ENCODE peak calls at places on chromosomes 7 and 10, in nine cellular contexts. One of them, this sample, is unnamed.
A peak's percentile ranks its signal among the peaks of the same experiment; 100 is the strongest.

GRCh38 chr7:131648491-131648890 is 92.1 kb upstream of the PODXL start:
- DNase-seq in IMR-90: no peak
- DNase-seq in Karpas-422: no peak
- DNase-seq in ELR: no peak
- DNase-seq in PC-3: no peak
- DNase-seq in OCI-LY7: no peak
- DNase-seq in GM19239: no peak
- DNase-seq in HTR-8/SVneo: no peak
- DNase-seq in glutamatergic neuron: no peak
- DNase-seq in this sample: no peak

GRCh38 chr10:91901784-91902677 is 7.3 kb downstream of the FGFBP3 start:
- DNase-seq in glutamatergic neuron: no peak
- DNase-seq in GM19239: no peak
- DNase-seq in OCI-LY7: no peak
- DNase-seq in Karpas-422: no peak
- DNase-seq in ELR: peak; percentile 97
- DNase-seq in HTR-8/SVneo: peak; percentile 69
- DNase-seq in PC-3: peak; percentile 93
- DNase-seq in IMR-90: peak; percentile 97
- DNase-seq in this sample: no peak

GRCh38 chr7:106050002-106050742 is 61.9 kb downstream of the SYPL1 start:
- DNase-seq in ELR: peak; percentile 51
- DNase-seq in glutamatergic neuron: no peak
- DNase-seq in GM19239: no peak
- DNase-seq in Karpas-422: peak; percentile 79
- DNase-seq in HTR-8/SVneo: peak; percentile 53
- DNase-seq in OCI-LY7: no peak
- DNase-seq in IMR-90: peak; percentile 59
- DNase-seq in PC-3: peak; percentile 50
- DNase-seq in this sample: no peak

GRCh38 chr7:277228-277627 is 12.7 kb upstream of the FOXL3 start:
- DNase-seq in HTR-8/SVneo: no peak
- DNase-seq in OCI-LY7: no peak
- DNase-seq in ELR: peak; percentile 54
- DNase-seq in Karpas-422: no peak
- DNase-seq in PC-3: peak; percentile 65
- DNase-seq in IMR-90: no peak
- DNase-seq in glutamatergic neuron: no peak
- DNase-seq in GM19239: no peak
- DNase-seq in this sample: no peak

GRCh38 chr7:74029094-74029785 is 1.3 kb downstream of the ELN start:
- DNase-seq in HTR-8/SVneo: no peak
- DNase-seq in OCI-LY7: no peak
- DNase-seq in ELR: no peak
- DNase-seq in IMR-90: no peak
- DNase-seq in Karpas-422: no peak
- DNase-seq in PC-3: no peak
- DNase-seq in glutamatergic neuron: no peak
- DNase-seq in GM19239: no peak
- DNase-seq in this sample: no peak

GRCh38 chr7:5343893-5344292 is 61.1 kb downstream of the SLC29A4 start:
- DNase-seq in GM19239: no peak
- DNase-seq in IMR-90: no peak
- DNase-seq in glutamatergic neuron: no peak
- DNase-seq in OCI-LY7: no peak
- DNase-seq in HTR-8/SVneo: no peak
- DNase-seq in PC-3: no peak
- DNase-seq in Karpas-422: no peak
- DNase-seq in ELR: no peak
- DNase-seq in this sample: no peak

GRCh38 chr7:70334883-70335282 is 736.6 kb downstream of the AUTS2 start:
- DNase-seq in IMR-90: no peak
- DNase-seq in GM19239: no peak
- DNase-seq in ELR: no peak
- DNase-seq in glutamatergic neuron: no peak
- DNase-seq in PC-3: no peak
- DNase-seq in Karpas-422: no peak
- DNase-seq in HTR-8/SVneo: no peak
- DNase-seq in OCI-LY7: no peak
- DNase-seq in this sample: no peak

GRCh38 chr7:142469653-142470335 is 211.9 kb upstream of the PRSS58 start:
- DNase-seq in IMR-90: no peak
- DNase-seq in GM19239: no peak
- DNase-seq in ELR: no peak
- DNase-seq in Karpas-422: no peak
- DNase-seq in PC-3: no peak
- DNase-seq in glutamatergic neuron: no peak
- DNase-seq in HTR-8/SVneo: no peak
- DNase-seq in OCI-LY7: no peak
- DNase-seq in this sample: no peak

GRCh38 chr7:28389504-28390385 is 22.6 kb upstream of the CREB5 start:
- DNase-seq in IMR-90: peak; percentile 79
- DNase-seq in OCI-LY7: peak; percentile 75
- DNase-seq in ELR: peak; percentile 78
- DNase-seq in HTR-8/SVneo: peak; percentile 13
- DNase-seq in Karpas-422: peak; percentile 91
- DNase-seq in GM19239: no peak
- DNase-seq in glutamatergic neuron: no peak
- DNase-seq in PC-3: peak; percentile 83
- DNase-seq in this sample: peak; percentile 88

GRCh38 chr10:102696736-102697135 is 17.5 kb downstream of the ARL3 start:
- DNase-seq in HTR-8/SVneo: no peak
- DNase-seq in GM19239: no peak
- DNase-seq in ELR: no peak
- DNase-seq in glutamatergic neuron: no peak
- DNase-seq in IMR-90: no peak
- DNase-seq in OCI-LY7: no peak
- DNase-seq in PC-3: no peak
- DNase-seq in Karpas-422: no peak
- DNase-seq in this sample: no peak

GRCh38 chr10:97721871-97722780 is 8.6 kb downstream of the MARVELD1 start:
- DNase-seq in glutamatergic neuron: no peak
- DNase-seq in GM19239: no peak
- DNase-seq in Karpas-422: no peak
- DNase-seq in OCI-LY7: no peak
- DNase-seq in ELR: no peak
- DNase-seq in HTR-8/SVneo: no peak
- DNase-seq in PC-3: no peak
- DNase-seq in IMR-90: no peak
- DNase-seq in this sample: no peak

GRCh38 chr7:101556453-101556968 is 72.6 kb downstream of the MYL10 start:
- DNase-seq in HTR-8/SVneo: no peak
- DNase-seq in ELR: no peak
- DNase-seq in PC-3: no peak
- DNase-seq in Karpas-422: no peak
- DNase-seq in GM19239: no peak
- DNase-seq in IMR-90: no peak
- DNase-seq in glutamatergic neuron: no peak
- DNase-seq in OCI-LY7: no peak
- DNase-seq in this sample: no peak

GRCh38 chr10:117373848-117374505 is 1.3 kb downstream of the PDZD8 start:
- DNase-seq in HTR-8/SVneo: no peak
- DNase-seq in GM19239: peak; percentile 9
- DNase-seq in IMR-90: peak; percentile 51
- DNase-seq in Karpas-422: peak; percentile 44
- DNase-seq in PC-3: peak; percentile 25
- DNase-seq in OCI-LY7: peak; percentile 37
- DNase-seq in glutamatergic neuron: peak; percentile 35
- DNase-seq in ELR: peak; percentile 67
- DNase-seq in this sample: no peak

GRCh38 chr10:99532687-99533495 is at the start of gene NKX2-3:
- DNase-seq in ELR: peak; percentile 63
- DNase-seq in glutamatergic neuron: peak; percentile 83
- DNase-seq in GM19239: no peak
- DNase-seq in HTR-8/SVneo: peak; percentile 89
- DNase-seq in OCI-LY7: no peak
- DNase-seq in PC-3: peak; percentile 46
- DNase-seq in Karpas-422: peak; percentile 82
- DNase-seq in IMR-90: peak; percentile 46
- DNase-seq in this sample: no peak

GRCh38 chr7:108313086-108313485 is 143.2 kb downstream of the NRCAM start:
- DNase-seq in HTR-8/SVneo: no peak
- DNase-seq in ELR: no peak
- DNase-seq in OCI-LY7: no peak
- DNase-seq in IMR-90: no peak
- DNase-seq in glutamatergic neuron: no peak
- DNase-seq in GM19239: no peak
- DNase-seq in PC-3: no peak
- DNase-seq in Karpas-422: no peak
- DNase-seq in this sample: no peak

GRCh38 chr10:30359373-30360206 is 10.5 kb upstream of the MTPAP start:
- DNase-seq in PC-3: peak; percentile 56
- DNase-seq in IMR-90: peak; percentile 43
- DNase-seq in Karpas-422: peak; percentile 91
- DNase-seq in ELR: peak; percentile 64
- DNase-seq in HTR-8/SVneo: peak; percentile 51
- DNase-seq in OCI-LY7: peak; percentile 71
- DNase-seq in glutamatergic neuron: peak; percentile 85
- DNase-seq in GM19239: peak; percentile 50
- DNase-seq in this sample: no peak

GRCh38 chr10:77173615-77174461 is 463.8 kb downstream of the KCNMA1 start:
- DNase-seq in PC-3: peak; percentile 100
- DNase-seq in Karpas-422: peak; percentile 90
- DNase-seq in glutamatergic neuron: peak; percentile 81
- DNase-seq in GM19239: peak; percentile 43
- DNase-seq in ELR: peak; percentile 81
- DNase-seq in HTR-8/SVneo: peak; percentile 74
- DNase-seq in IMR-90: peak; percentile 79
- DNase-seq in OCI-LY7: peak; percentile 63
- DNase-seq in this sample: peak; percentile 15

GRCh38 chr7:47379629-47380324 is 202.1 kb downstream of the TNS3 start:
- DNase-seq in OCI-LY7: no peak
- DNase-seq in glutamatergic neuron: no peak
- DNase-seq in HTR-8/SVneo: peak; percentile 68
- DNase-seq in GM19239: no peak
- DNase-seq in ELR: peak; percentile 67
- DNase-seq in PC-3: peak; percentile 83
- DNase-seq in IMR-90: peak; percentile 75
- DNase-seq in Karpas-422: no peak
- DNase-seq in this sample: no peak

GRCh38 chr10:71696635-71697326 is 22.8 kb downstream of the C10orf105 start:
- DNase-seq in HTR-8/SVneo: peak; percentile 73
- DNase-seq in PC-3: peak; percentile 47
- DNase-seq in glutamatergic neuron: peak; percentile 83
- DNase-seq in Karpas-422: peak; percentile 86
- DNase-seq in ELR: peak; percentile 54
- DNase-seq in OCI-LY7: peak; percentile 77
- DNase-seq in IMR-90: no peak
- DNase-seq in GM19239: peak; percentile 59
- DNase-seq in this sample: no peak

GRCh38 chr10:43123361-43124093 is 14.7 kb upstream of the CSGALNACT2 start:
- DNase-seq in IMR-90: no peak
- DNase-seq in glutamatergic neuron: peak; percentile 52
- DNase-seq in GM19239: no peak
- DNase-seq in HTR-8/SVneo: no peak
- DNase-seq in OCI-LY7: no peak
- DNase-seq in PC-3: no peak
- DNase-seq in Karpas-422: no peak
- DNase-seq in ELR: no peak
- DNase-seq in this sample: no peak